ENCODE peak calls at places on chromosomes 16 and 17, in five cellular contexts. X is OCI-LY7, L is fibroblast of pulmonary artery, E is fibroblast of the aortic adventitia, N is ovary. H is an unnamed sample.

GRCh38 chr16:1745181-1745899 is 26.0 kb downstream of the NME3 start:
- DNase-seq in X (no peak), L (peak), E (peak), N (no peak), H (peak)

GRCh38 chr17:58813712-58814111 is 58.1 kb downstream of the PPM1E start:
- DNase-seq in X (no peak), L (no peak), E (no peak), N (no peak), H (no peak)

GRCh38 chr16:58472827-58473226 is 27.1 kb upstream of the NDRG4 start:
- DNase-seq in X (no peak), L (no peak), E (no peak), N (no peak), H (no peak)

GRCh38 chr17:80833952-80834895 is 157.4 kb upstream of the CHMP6 start:
- DNase-seq in X (no peak), L (peak), E (peak), N (peak), H (peak)

GRCh38 chr17:28145348-28145747 is 102.9 kb downstream of the NLK start:
- DNase-seq in X (no peak), L (peak), E (peak), N (no peak), H (peak)

GRCh38 chr17:49798738-49799137 is 10.3 kb downstream of the KAT7 start:
- DNase-seq in X (no peak), L (no peak), E (no peak), N (no peak), H (no peak)

GRCh38 chr17:30290696-30291570 is 811 bp downstream of the BLMH start:
- DNase-seq in X (peak), L (peak), E (peak), N (peak), H (peak)

GRCh38 chr16:3101018-3101840 is 2.1 kb upstream of the ZSCAN10 start:
- DNase-seq in X (peak), L (peak), E (no peak), N (no peak), H (peak)

GRCh38 chr16:27703121-27703520 is 153.2 kb downstream of the KATNIP start:
- DNase-seq in X (no peak), L (no peak), E (no peak), N (no peak), H (no peak)

GRCh38 chr17:44084131-44084538 is 13.6 kb downstream of the G6PC3 start:
- DNase-seq in X (peak), L (no peak), E (no peak), N (no peak), H (no peak)

GRCh38 chr16:81214745-81215166 is 23.7 kb upstream of the BCO1 start:
- DNase-seq in X (no peak), L (peak), E (peak), N (no peak), H (peak)

GRCh38 chr17:13346996-13347762 is 254.6 kb downstream of the HS3ST3A1 start:
- DNase-seq in X (no peak), L (peak), E (peak), N (no peak), H (peak)

GRCh38 chr17:33779399-33779697 is 475.7 kb upstream of the CCL2 start:
- DNase-seq in X (no peak), L (no peak), E (no peak), N (no peak), H (no peak)
- TF ChIP-seq CTCF in X (peak), L (no peak), E (no peak), N (no peak), H (no peak)

GRCh38 chr16:4323071-4323844 is 7.4 kb downstream of the GLIS2 start:
- DNase-seq in X (no peak), L (no peak), E (no peak), N (peak), H (no peak)
- H3K4me3 ChIP-seq in X (no peak), L (no peak), E (no peak), N (no peak), H (no peak)

DNA sequence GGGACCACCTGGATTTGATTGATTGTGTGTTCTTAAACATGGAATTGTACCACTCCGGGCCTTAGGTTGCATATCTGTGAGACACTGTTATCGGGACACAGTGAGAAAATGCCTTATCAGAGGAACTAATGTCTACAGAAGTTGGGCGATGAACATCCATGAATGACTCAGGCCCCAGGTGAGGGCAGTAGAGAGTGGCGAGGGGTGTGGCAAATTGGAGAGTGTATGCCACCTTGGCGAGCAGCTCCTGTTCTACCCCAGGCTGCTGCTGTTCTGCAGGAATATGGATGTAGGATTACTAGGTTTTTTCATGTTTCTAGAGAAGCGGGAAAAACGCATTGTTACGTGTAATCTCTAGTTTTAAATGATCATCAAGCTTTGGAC is 38.8 kb downstream of the CLEC16A start:
- DNase-seq in X (peak), L (no peak), E (no peak), N (no peak), H (no peak)
- TF ChIP-seq CTCF in X (peak), L (no peak), E (no peak), N (no peak), H (no peak)

DNA sequence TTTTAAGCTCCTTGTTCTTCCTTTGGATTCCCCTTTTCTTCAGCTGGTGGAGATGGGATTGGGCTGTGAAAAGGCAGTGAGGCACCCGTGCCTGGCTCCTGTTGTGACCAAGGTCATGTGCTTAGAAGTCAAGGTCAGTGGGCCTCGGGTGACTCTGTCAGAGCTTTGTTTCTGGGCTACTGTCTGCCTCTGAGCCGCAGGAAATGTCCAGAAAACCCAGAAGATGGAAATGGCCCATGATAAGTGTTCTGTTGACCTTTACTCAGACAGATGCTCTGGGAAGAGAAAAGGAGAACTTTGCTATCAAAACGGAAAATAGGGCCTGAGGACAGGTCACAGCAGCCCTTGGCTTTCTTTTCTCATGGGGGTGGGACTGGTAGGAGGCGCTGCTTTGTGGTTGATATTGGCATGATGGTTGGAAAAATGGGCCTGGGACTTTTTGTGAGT is 2.9 kb downstream of the ABCC1 start:
- DNase-seq in X (no peak), L (no peak), E (no peak), N (no peak), H (no peak)
- H3K4me3 ChIP-seq in X (peak), L (no peak), E (peak), N (no peak), H (no peak)

GRCh38 chr16:54361813-54362212 is 75.2 kb upstream of the IRX3 start:
- DNase-seq in X (no peak), L (no peak), E (no peak), N (no peak), H (no peak)
- TF ChIP-seq CTCF in X (no peak), L (no peak), E (no peak), N (no peak), H (peak)

DNA sequence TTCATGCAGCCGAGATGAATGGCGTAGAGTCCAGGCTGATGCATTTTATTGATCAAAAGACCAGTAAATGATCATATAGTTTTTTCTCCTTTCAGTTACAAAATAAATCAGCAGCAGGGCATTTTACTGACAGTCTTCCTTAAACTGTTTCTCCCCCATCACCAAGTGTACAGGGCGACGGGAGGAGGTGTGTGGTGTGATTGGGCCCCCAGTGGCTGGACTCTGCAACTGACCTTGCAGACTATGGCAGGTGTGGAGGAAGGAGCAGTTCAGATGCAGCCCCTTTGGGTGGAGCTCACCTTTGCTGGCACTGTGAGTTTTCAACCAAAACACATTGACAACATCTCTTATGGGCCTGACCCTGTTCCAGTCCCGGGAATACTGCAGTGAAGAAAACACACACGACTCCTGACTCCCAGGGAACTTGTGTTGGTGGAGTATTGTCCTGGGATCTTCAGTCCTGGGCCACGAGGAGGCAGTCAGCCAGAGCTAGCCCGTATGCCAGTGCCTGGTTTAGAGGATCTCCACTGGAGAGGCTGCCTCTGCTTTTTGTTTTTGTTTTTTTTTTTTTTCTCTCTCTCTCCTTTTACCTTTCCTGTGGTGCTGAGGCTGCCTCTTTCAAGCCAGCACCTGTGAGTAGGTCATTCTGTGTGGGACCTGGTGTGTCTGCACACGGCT is 29.8 kb downstream of the KIAA0513 start:
- DNase-seq in X (peak), L (no peak), E (no peak), N (no peak), H (no peak)
- H3K4me3 ChIP-seq in X (peak), L (no peak), E (no peak), N (no peak), H (no peak)

DNA sequence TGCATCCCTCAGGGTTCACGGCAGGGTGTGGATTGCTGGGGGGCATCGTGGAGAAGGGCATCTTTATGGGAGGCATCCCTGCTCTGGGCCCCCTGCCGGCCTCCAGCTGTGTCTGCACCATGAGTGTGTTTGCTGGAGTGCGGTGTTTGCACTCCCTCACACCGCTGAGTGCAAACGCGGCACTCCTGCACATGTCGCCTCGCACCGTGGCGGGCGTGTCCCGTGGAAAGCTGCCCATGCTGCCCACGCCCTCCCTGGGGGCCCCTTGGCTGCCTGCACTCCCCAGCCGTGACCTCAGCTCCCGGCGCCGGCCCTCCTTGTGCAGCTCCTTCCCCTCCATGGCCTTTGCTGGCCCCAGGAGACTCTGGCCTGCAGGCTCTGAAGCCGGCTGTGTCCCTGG is 74.6 kb upstream of the ZNF750 start:
- DNase-seq in X (peak), L (no peak), E (no peak), N (no peak), H (no peak)
- TF ChIP-seq CTCF in X (peak), L (peak), E (peak), N (no peak), H (peak)

GRCh38 chr16:71894921-71895678 is at the start of gene IST1:
- DNase-seq in X (peak), L (peak), E (peak), N (peak), H (peak)

GRCh38 chr16:71894229-71894920 is 956 bp upstream of the IST1 start:
- DNase-seq in X (peak), L (peak), E (peak), N (peak), H (peak)

GRCh38 chr16:71895679-71896385 is 501 bp downstream of the IST1 start:
- DNase-seq in X (peak), L (peak), E (peak), N (no peak), H (peak)

GRCh38 chr16:71896688-71897368 is 1.5 kb downstream of the IST1 start:
- DNase-seq in X (no peak), L (no peak), E (no peak), N (no peak), H (no peak)

DNA sequence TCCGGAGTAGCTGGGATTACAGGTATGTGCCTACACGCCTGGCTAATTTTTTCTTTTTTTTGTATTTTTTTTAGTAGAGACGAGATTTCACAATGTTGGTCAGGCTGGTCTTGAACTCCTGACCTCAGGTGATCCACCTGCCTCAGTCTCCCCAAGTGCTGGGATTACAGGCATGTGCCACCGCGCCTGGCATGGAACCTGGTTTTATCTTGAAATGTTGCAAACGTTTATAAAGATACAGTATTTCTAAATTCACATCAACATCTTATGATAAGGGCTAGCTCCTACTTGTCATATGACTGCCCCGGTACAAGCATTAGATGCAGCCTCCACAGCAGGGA is 1.5 kb upstream of the IST1 start:
- DNase-seq in X (no peak), L (no peak), E (no peak), N (no peak), H (no peak)
- H3K4me3 ChIP-seq in X (peak), L (peak), E (peak), N (peak), H (peak)

GRCh38 chr17:64326420-64327054 is 63.5 kb upstream of the TEX2 start:
- DNase-seq in X (no peak), L (peak), E (peak), N (peak), H (peak)

GRCh38 chr17:64326030-64326419 is 63.0 kb upstream of the TEX2 start:
- DNase-seq in X (no peak), L (no peak), E (no peak), N (no peak), H (no peak)

GRCh38 chr17:64327201-64327930 is 63.3 kb downstream of the PECAM1 start:
- DNase-seq in X (no peak), L (peak), E (peak), N (peak), H (peak)

GRCh38 chr17:64320613-64321553 is 57.8 kb upstream of the TEX2 start:
- DNase-seq in X (peak), L (peak), E (peak), N (peak), H (peak)

DNA sequence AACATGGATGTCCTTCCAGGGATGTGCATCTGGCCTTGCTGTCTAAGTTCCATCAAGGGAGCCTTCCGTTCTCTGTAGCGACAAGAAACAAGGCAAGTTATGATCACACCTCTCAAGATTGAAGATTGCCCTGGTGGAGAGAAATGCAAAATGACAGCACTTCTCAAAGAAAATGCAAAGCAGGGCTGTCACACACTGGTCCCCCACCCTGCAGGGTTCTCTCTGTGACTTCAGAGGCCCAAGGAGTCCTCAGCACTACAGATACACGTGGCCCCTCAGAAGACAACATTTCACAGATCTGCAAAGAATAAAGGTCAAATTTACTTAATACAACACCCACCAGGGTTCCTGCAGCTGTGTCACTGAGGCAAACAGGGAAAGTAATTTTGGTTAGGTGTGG is 60.7 kb upstream of the TEX2 start:
- DNase-seq in X (peak), L (no peak), E (no peak), N (no peak), H (no peak)
- TF ChIP-seq CTCF in X (no peak), L (no peak), E (no peak), N (no peak), H (no peak)

GRCh38 chr16:30368792-30369090 is 1.6 kb downstream of the TBC1D10B start:
- DNase-seq in X (no peak), L (no peak), E (no peak), N (no peak), H (no peak)

GRCh38 chr16:30366511-30366910 is 3.8 kb downstream of the TBC1D10B start:
- DNase-seq in X (no peak), L (no peak), E (no peak), N (no peak), H (no peak)

GRCh38 chr16:30368122-30368791 is 2.0 kb downstream of the TBC1D10B start:
- DNase-seq in X (no peak), L (peak), E (peak), N (no peak), H (peak)

GRCh38 chr16:30369091-30369937 is 980 bp downstream of the TBC1D10B start:
- DNase-seq in X (no peak), L (no peak), E (no peak), N (no peak), H (no peak)

DNA sequence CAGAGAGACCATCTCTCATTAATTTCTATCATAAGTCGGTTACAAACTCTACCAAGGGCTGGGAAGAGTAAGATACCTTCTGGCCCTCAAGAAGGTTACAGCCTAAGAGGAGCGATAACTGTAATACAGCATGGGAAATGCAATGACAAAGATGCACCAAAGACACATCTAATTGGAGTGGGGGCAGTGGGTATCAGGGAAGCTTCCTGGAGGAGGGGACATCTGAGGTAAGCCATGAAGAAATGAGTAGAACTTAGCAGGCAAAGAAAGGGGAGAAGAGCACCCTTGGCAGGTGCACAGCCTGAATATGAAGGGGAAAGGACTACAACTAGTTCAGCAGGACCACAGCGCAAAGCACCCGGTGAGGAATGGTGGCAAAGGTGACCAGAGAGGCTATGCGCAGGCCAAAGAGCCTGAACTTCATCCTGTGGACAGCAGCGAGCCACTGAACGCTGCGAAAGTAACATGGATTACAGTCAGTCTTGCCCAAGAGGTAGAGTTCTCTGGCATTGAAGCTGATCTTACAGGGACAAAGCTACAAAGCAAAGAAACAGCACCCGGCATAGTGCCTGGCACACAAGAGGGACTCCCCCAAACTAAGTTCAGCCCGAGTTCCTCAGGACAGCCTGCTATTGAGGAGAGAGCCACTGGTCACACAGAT is 2.8 kb downstream of the TBC1D10B start:
- DNase-seq in X (no peak), L (no peak), E (no peak), N (no peak), H (no peak)
- H3K4me3 ChIP-seq in X (peak), L (peak), E (peak), N (peak), H (peak)